ENCODE peak calls at places on chromosomes 12 and 14, in nine cellular contexts. C is neural progenitor cell; U is HCT116; O is mesothelial cell of epicardium; M is HepG2; I is A549; K is activated CD8-positive, alpha-beta T cell treated with anti-CD3 and anti-CD28 coated beads for 36 hours; B is lower leg skin; R is cardiac muscle cell. P is an unnamed sample.

GRCh38 chr12:70806827-70807226 is 113.7 kb downstream of the PTPRR start:
- DNase-seq in C (no peak), U (no peak), O (no peak), M (no peak), I (no peak), K (no peak), B (no peak), R (no peak), P (no peak)

GRCh38 chr14:76784266-76784874 is 23.1 kb downstream of the VASH1 start:
- DNase-seq in C (no peak), U (no peak), O (no peak), M (no peak), I (no peak), K (no peak), B (peak; percentile 57), R (no peak), P (no peak)

GRCh38 chr14:74712499-74713394 is at the start of the genes AREL1 and FCF1:
- DNase-seq in C (peak; percentile 94), U (peak; percentile 85), O (peak; percentile 52), M (peak; percentile 90), I (peak; percentile 97), K (peak; percentile 89), B (peak; percentile 95), R (peak; percentile 93), P (peak; percentile 86)

GRCh38 chr14:89625988-89626806 is 209.2 kb upstream of the FOXN3 start:
- DNase-seq in C (no peak), U (no peak), O (no peak), M (no peak), I (no peak), K (peak; percentile 46), B (no peak), R (no peak), P (no peak)

GRCh38 chr14:32354716-32355115 is 25.6 kb downstream of the AKAP6 start:
- DNase-seq in C (no peak), U (no peak), O (no peak), M (peak; percentile 34), I (no peak), K (no peak), B (no peak), R (no peak), P (peak; percentile 37)

GRCh38 chr14:57383125-57383524 is 7.3 kb upstream of the NAA30 start:
- DNase-seq in C (no peak), U (no peak), O (no peak), M (peak; percentile 56), I (no peak), K (no peak), B (no peak), R (no peak), P (no peak)

GRCh38 chr14:22039938-22040780 is 366.5 kb upstream of the OR4E1 start:
- DNase-seq in C (no peak), U (peak; percentile 18), O (no peak), M (peak; percentile 26), I (peak; percentile 6), K (peak; percentile 75), B (no peak), R (peak; percentile 7), P (no peak)

GRCh38 chr12:110117948-110118685 is 6.0 kb upstream of the IFT81 start:
- DNase-seq in C (no peak), U (no peak), O (no peak), M (peak; percentile 64), I (no peak), K (no peak), B (no peak), R (no peak), P (no peak)

GRCh38 chr12:9827209-9827888 is at the start of gene KLRF1:
- DNase-seq in C (no peak), U (no peak), O (no peak), M (no peak), I (no peak), K (no peak), B (no peak), R (no peak), P (no peak)

GRCh38 chr12:94149781-94150482 is 1.6 kb downstream of the PLXNC1 start:
- DNase-seq in C (peak; percentile 84), U (no peak), O (no peak), M (no peak), I (no peak), K (peak; percentile 49), B (peak; percentile 86), R (peak; percentile 78), P (peak; percentile 64)

GRCh38 chr12:85309180-85309579 is 29.2 kb downstream of the ALX1 start:
- DNase-seq in C (no peak), U (no peak), O (no peak), M (no peak), I (no peak), K (no peak), B (no peak), R (no peak), P (peak; percentile 10)

GRCh38 chr14:100906420-100906819 is 2.9 kb upstream of the RTL1 start:
- DNase-seq in C (peak; percentile 77), U (no peak), O (no peak), M (no peak), I (no peak), K (peak; percentile 11), B (no peak), R (no peak), P (peak; percentile 51)

GRCh38 chr12:121894633-121895032 is 6.0 kb downstream of the PSMD9 start:
- DNase-seq in C (peak; percentile 59), U (no peak), O (no peak), M (peak; percentile 78), I (peak; percentile 49), K (no peak), B (no peak), R (peak; percentile 54), P (peak; percentile 22)
- TF ChIP-seq CTCF in C (peak; percentile 45), U (peak; percentile 38), O (no peak), M (peak; percentile 70), I (peak; percentile 37), K (peak; percentile 22), B (no peak), R (peak; percentile 21), P (no peak)

DNA sequence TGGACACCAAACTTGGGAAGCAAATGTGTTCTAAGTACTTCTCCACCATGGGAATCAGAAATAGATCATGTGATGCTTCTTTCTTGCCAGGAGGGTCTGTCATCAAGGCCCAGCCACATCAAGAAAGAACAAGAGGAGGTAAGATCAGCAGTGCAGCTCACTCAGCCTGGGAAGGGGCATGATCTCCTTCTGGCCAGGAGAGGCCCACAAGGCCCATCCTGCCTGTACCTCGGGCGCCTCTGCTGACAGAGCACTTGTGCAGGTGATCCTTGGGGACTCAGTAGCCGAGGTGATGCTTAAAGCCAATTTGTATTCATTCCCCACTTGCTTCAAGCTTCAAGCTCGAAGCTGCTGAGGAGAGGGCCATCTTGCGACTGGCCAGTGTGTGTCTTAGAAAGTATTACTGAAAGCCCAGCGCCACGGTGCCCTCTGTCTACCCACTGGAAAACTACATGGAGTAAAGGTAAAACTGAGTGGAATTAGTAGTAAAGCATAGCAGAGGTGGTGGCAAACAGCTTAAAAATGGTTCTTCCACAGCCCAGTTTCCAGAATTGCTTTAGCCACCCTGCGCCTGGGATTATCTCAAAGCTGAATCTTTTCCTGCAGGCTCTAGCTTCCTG is 26.2 kb downstream of the RTRAF start:
- DNase-seq in C (peak; percentile 60), U (peak; percentile 19), O (no peak), M (peak; percentile 8), I (peak; percentile 6), K (peak; percentile 32), B (no peak), R (peak; percentile 53), P (peak; percentile 34)
- TF ChIP-seq CTCF in C (peak; percentile 58), U (peak; percentile 58), O (no peak), M (peak; percentile 55), I (peak; percentile 18), K (no peak), B (no peak), R (peak; percentile 57), P (no peak)

GRCh38 chr12:57176846-57177245 is 29.4 kb upstream of the LRP1-AS start:
- DNase-seq in C (no peak), U (no peak), O (no peak), M (no peak), I (no peak), K (no peak), B (no peak), R (no peak), P (no peak)

GRCh38 chr12:57176139-57176477 is 28.7 kb upstream of the LRP1-AS start:
- DNase-seq in C (no peak), U (no peak), O (no peak), M (no peak), I (no peak), K (no peak), B (no peak), R (no peak), P (no peak)

GRCh38 chr12:57173683-57174082 is 26.3 kb upstream of the LRP1-AS start:
- DNase-seq in C (no peak), U (no peak), O (no peak), M (no peak), I (no peak), K (no peak), B (no peak), R (no peak), P (no peak)

GRCh38 chr12:57177354-57177753 is 29.9 kb upstream of the LRP1-AS start:
- DNase-seq in C (no peak), U (no peak), O (no peak), M (no peak), I (no peak), K (no peak), B (no peak), R (no peak), P (no peak)

DNA sequence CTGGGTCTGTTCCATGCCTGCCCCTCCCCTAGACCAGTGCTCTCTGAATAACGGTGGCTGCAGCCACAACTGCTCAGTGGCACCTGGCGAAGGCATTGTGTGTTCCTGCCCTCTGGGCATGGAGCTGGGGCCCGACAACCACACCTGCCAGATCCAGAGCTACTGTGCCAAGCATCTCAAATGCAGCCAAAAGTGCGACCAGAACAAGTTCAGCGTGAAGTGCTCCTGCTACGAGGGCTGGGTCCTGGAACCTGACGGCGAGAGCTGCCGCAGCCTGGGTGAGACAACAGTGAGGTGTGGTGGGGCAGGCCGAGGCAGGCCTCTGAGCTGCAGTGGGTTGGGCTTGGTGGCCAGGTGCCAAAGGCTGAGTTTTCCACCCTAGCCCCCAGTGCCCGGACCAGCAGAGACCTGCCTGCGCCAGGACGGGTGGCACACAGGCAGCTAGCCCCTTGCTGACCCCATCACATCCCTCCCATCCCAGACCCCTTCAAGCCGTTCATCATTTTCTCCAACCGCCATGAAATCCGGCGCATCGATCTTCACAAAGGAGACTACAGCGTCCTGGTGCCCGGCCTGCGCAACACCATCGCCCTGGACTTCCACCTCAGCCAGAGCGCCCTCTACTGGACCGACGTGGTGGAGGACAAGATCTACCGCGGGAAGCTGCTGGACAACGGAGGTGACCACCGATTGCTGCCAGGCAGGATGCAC is 28.2 kb upstream of the LRP1-AS start:
- DNase-seq in C (peak; percentile 85), U (peak; percentile 73), O (peak; percentile 46), M (peak; percentile 39), I (peak; percentile 79), K (peak; percentile 72), B (peak; percentile 97), R (peak; percentile 81), P (peak; percentile 84)
- TF ChIP-seq CTCF in C (peak; percentile 82), U (peak; percentile 87), O (peak; percentile 73), M (peak; percentile 83), I (peak; percentile 83), K (peak; percentile 69), B (no peak), R (peak; percentile 78), P (peak; percentile 73)

DNA sequence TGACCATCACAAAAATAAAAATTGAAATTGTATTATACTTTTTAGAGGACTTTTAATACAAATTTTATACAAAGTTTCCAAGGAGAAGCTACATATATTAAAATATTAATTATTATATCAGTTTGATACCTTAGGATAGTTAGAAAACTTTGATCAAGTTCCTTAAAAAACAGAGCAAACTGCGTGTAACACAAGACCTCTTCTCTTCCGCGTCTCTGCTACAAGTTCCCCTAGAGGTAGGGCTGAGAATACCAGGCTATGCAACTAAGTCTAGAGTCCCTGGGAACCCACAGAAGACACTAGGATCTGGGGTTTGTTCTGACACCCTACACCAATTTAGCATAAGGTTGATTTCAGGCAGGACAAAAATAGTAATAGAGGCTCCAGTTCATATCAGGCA is 319.0 kb downstream of the FOXG1 start:
- DNase-seq in C (peak; percentile 49), U (no peak), O (no peak), M (peak; percentile 39), I (peak; percentile 1), K (no peak), B (no peak), R (peak; percentile 14), P (no peak)
- TF ChIP-seq CTCF in C (peak; percentile 44), U (no peak), O (no peak), M (peak; percentile 9), I (no peak), K (no peak), B (no peak), R (peak; percentile 47), P (peak; percentile 66)

P was measured in glutamatergic neuron.